ENCODE peak calls at places on chromosomes 5 and 9, in six cellular contexts. W is right atrium auricular region; C is CD4-positive, CD25-positive, alpha-beta regulatory T cell; M is gastrocnemius medialis; X is PC-3; H is Peyer's patch. Q is an unnamed sample.

GRCh38 chr9:133108794-133109641 is 12.0 kb downstream of the RALGDS start:
- DNase-seq in X (no peak), M (peak; percentile 2), H (no peak), W (no peak), C (no peak), Q (no peak)

GRCh38 chr9:5825223-5825622 is 7.7 kb downstream of the ERMP1 start:
- DNase-seq in M (no peak), X (no peak), W (no peak), H (no peak), C (no peak), Q (no peak)

GRCh38 chr9:120935383-120935857 is 8.8 kb upstream of the TRAF1 start:
- DNase-seq in H (peak; percentile 90), M (peak; percentile 68), W (peak; percentile 99), C (no peak), X (peak; percentile 90), Q (no peak)

GRCh38 chr9:94176582-94176981 is 82.5 kb upstream of the ZNF169 start:
- DNase-seq in W (no peak), M (no peak), X (no peak), H (no peak), C (no peak), Q (no peak)

GRCh38 chr9:37975639-37976038 is 71.7 kb upstream of the SLC25A51 start:
- DNase-seq in M (no peak), C (no peak), X (no peak), W (no peak), H (no peak), Q (no peak)

GRCh38 chr5:78367318-78367991 is 7.0 kb downstream of the SCAMP1 start:
- DNase-seq in W (no peak), M (no peak), C (peak; percentile 18), H (no peak), X (no peak), Q (no peak)

GRCh38 chr5:134493461-134494055 is 31.9 kb upstream of the JADE2 start:
- DNase-seq in W (no peak), M (no peak), X (no peak), C (no peak), H (no peak), Q (no peak)

GRCh38 chr5:130335116-130335515 is 430.9 kb downstream of the CHSY3 start:
- DNase-seq in W (no peak), X (peak; percentile 11), M (no peak), H (no peak), C (no peak), Q (no peak)

GRCh38 chr9:121226186-121226585 is 24.5 kb upstream of the RAB14 start:
- DNase-seq in C (no peak), H (no peak), X (peak; percentile 45), M (no peak), W (no peak), Q (no peak)

GRCh38 chr5:93092349-93093105 is 488.5 kb downstream of the NR2F1-AS1 start:
- DNase-seq in X (peak; percentile 65), M (no peak), W (no peak), H (no peak), C (no peak), Q (no peak)

GRCh38 chr5:154829589-154830218 is 20.7 kb downstream of the FAXDC2 start:
- DNase-seq in M (no peak), C (peak; percentile 73), H (peak; percentile 57), W (no peak), X (peak; percentile 90), Q (no peak)

GRCh38 chr5:1281038-1281882 is 13.6 kb downstream of the TERT start:
- DNase-seq in H (peak; percentile 19), X (no peak), M (no peak), C (no peak), W (no peak), Q (no peak)

GRCh38 chr9:125750656-125751035 is 3.5 kb downstream of the PBX3 start:
- DNase-seq in X (no peak), M (no peak), W (no peak), H (no peak), C (no peak), Q (no peak)

GRCh38 chr5:65126192-65126591 is 355.5 kb downstream of the ADAMTS6 start:
- DNase-seq in X (no peak), W (no peak), C (no peak), H (no peak), M (no peak), Q (no peak)

GRCh38 chr5:5309645-5310044 is 112.8 kb upstream of the ICE1 start:
- DNase-seq in W (no peak), H (no peak), C (no peak), X (peak; percentile 44), M (no peak), Q (no peak)

GRCh38 chr5:177494356-177495195 is 2.8 kb downstream of the PDLIM7 start:
- DNase-seq in W (peak; percentile 90), H (no peak), X (peak; percentile 90), C (peak; percentile 39), M (no peak), Q (no peak)
- H3K4me1 ChIP-seq in W (peaks cover 71% of the 10 kb centered on the region), H (peaks cover 22% of the 10 kb centered on the region), X (peaks cover 41% of the 10 kb centered on the region), C (peaks cover 21% of the 10 kb centered on the region), M (peaks cover 47% of the 10 kb centered on the region), Q (peaks cover 24% of the 10 kb centered on the region)

DNA sequence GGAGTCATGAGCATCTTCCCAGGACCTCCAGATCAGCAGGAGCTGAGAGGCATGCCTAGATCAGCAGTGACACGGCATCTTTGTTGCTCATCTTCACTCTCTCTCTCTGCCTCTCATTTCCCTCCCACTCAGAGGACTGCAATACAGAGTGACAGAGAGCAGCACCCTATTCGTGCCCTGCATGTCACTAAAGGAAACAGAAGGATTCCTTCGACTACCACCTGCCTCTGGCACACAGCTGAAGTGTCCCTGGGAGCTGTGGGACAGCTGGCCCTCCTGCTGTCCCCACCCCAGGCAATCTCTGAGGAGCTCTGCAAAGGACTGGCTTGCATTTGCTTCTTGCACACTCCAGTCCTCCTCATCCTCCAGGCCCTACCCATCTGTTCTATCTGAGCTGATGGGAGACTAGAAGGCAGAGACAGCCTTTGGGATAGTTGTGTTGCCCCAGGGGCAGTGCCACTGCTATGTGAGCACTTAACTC is 167.8 kb upstream of the MAP1B start:
- DNase-seq in W (no peak), X (no peak), H (no peak), C (no peak), M (no peak), Q (no peak)
- H3K4me3 ChIP-seq in W (no peak overlapping the region), X (no peak overlapping the region), H (no peak overlapping the region), C (no peak overlapping the region), M (no peak overlapping the region), Q (no peak overlapping the region)

DNA sequence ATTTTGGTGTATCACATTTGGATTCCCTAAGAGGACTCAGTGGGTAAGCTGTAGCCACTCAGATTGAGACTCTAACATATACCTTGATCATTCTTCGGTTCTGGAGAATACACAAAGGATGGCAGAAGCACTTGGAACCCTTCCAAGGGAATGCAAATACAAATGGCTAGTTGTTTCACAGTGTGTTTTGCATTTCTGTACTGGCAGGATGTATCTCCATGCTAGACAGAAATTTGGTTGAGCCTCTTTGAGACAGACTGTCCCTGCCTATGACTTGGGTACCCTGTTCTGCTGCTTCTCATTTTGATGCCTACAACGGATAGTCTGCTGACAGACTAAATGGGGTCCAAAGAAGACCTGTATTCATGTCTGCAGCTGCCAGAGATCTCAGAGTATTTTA is 273.5 kb downstream of the TMEM38B start:
- DNase-seq in H (no peak), X (no peak), C (no peak), M (no peak), W (no peak), Q (no peak)
- H3K4me1 ChIP-seq in H (no peaks in the 10 kb centered on the region), X (no peaks in the 10 kb centered on the region), C (no peaks in the 10 kb centered on the region), M (no peaks in the 10 kb centered on the region), W (peaks cover 7% of the 10 kb centered on the region), Q (no peaks in the 10 kb centered on the region)

DNA sequence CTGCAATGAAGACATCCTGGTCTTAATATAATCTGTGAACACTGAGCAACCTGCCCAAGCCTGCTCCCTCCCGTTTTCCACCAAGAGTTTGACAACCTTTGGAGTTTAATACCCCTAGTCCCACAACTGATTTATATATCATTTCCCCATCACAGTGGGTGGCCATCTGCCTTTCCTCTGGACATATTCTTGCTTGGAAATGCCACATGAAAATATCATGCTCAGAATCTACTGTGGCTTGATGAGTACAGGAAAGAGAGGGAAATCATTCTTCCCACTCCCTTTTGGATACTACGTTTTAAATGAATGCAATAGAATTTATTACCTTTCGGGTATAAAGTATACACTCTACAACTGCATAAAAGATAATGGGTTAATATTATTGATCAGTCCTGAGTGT is 67.3 kb upstream of the NR5A1 start:
- DNase-seq in C (no peak), M (no peak), W (no peak), H (no peak), X (no peak), Q (no peak)
- H3K4me3 ChIP-seq in C (no peak overlapping the region), M (no peak overlapping the region), W (no peak overlapping the region), H (no peak overlapping the region), X (no peak overlapping the region), Q (no peak overlapping the region)

GRCh38 chr5:138867011-138867410 is 8.1 kb downstream of the LRRTM2 start:
- DNase-seq in C (no peak), H (no peak), M (no peak), W (no peak), X (no peak), Q (no peak)
- H3K4me1 ChIP-seq in C (no peaks in the 10 kb centered on the region), H (no peaks in the 10 kb centered on the region), M (peaks cover 33% of the 10 kb centered on the region), W (peaks cover 40% of the 10 kb centered on the region), X (no peaks in the 10 kb centered on the region), Q (peaks cover 1% of the 10 kb centered on the region)

GRCh38 chr5:132456553-132457361 is 33.8 kb downstream of the IRF1 start:
- DNase-seq in C (peak; percentile 86), X (no peak), M (peak; percentile 41), W (peak; percentile 81), H (peak; percentile 50), Q (peak; percentile 83)
- H3K4me3 ChIP-seq in C (peak overlapping the region; percentile 81), X (no peak overlapping the region), M (no peak overlapping the region), W (no peak overlapping the region), H (no peak overlapping the region), Q (no peak overlapping the region)